ENCODE peak calls at places on chromosomes 7 and 10, in four cellular contexts. H, R, W and S are unnamed samples.

GRCh38 chr7:604038-604883 is 84.6 kb upstream of the PDGFA start:
- DNase-seq in H (peak; percentile 93), W (peak; percentile 84), R (peak; percentile 53), S (peak; percentile 60)

GRCh38 chr7:46557295-46557711 is 636.2 kb upstream of the IGFBP3 start:
- DNase-seq in R (peak; percentile 31), W (no peak), H (no peak), S (no peak)

GRCh38 chr7:148095066-148095465 is 495.5 kb upstream of the C7orf33 start:
- DNase-seq in R (no peak), W (no peak), H (no peak), S (no peak)

GRCh38 chr7:87874066-87874465 is 2.1 kb downstream of the SLC25A40 start:
- DNase-seq in W (peak; percentile 93), R (no peak), H (no peak), S (peak; percentile 85)

GRCh38 chr10:21534611-21535493 is 820 bp downstream of the MLLT10 start:
- DNase-seq in W (no peak), H (peak; percentile 54), R (peak; percentile 57), S (no peak)

GRCh38 chr10:132647424-132647823 is 109.8 kb downstream of the INPP5A start:
- DNase-seq in H (no peak), R (no peak), W (no peak), S (no peak)

GRCh38 chr10:113665806-113666354 is 2.0 kb upstream of the NRAP start:
- DNase-seq in W (no peak), R (no peak), H (no peak), S (no peak)

GRCh38 chr10:4511559-4511958 is 314.4 kb upstream of the AKR1E2 start:
- DNase-seq in H (no peak), R (no peak), W (no peak), S (no peak)

GRCh38 chr10:99430116-99430450 is 341 bp downstream of the GOT1 start:
- DNase-seq in R (no peak), W (no peak), H (no peak), S (no peak)

GRCh38 chr10:114397651-114398145 is 6.6 kb downstream of the AFAP1L2 start:
- DNase-seq in R (no peak), W (no peak), H (no peak), S (no peak)

GRCh38 chr10:22437620-22438588 is 92.6 kb downstream of the SPAG6 start:
- DNase-seq in H (no peak), W (no peak), R (peak; percentile 58), S (no peak)

GRCh38 chr7:50304158-50304910 is at the start of gene IKZF1:
- DNase-seq in R (peak; percentile 20), W (peak; percentile 95), H (peak; percentile 65), S (peak; percentile 85)

GRCh38 chr10:110326351-110327032 is 21.8 kb upstream of the SMNDC1 start:
- DNase-seq in R (no peak), H (no peak), W (no peak), S (no peak)

GRCh38 chr7:28654111-28654510 is 241.8 kb downstream of the CREB5 start:
- DNase-seq in W (no peak), H (no peak), R (no peak), S (no peak)

GRCh38 chr7:7969306-7970112 is 913 bp downstream of the GLCCI1 start:
- DNase-seq in R (peak; percentile 25), W (peak; percentile 30), H (peak; percentile 52), S (peak; percentile 51)

GRCh38 chr10:6215241-6215640 is 12.5 kb downstream of the PFKFB3 start:
- DNase-seq in R (no peak), H (no peak), W (no peak), S (no peak)

GRCh38 chr7:151705744-151706567 is 171.0 kb downstream of the PRKAG2 start:
- DNase-seq in H (peak; percentile 24), W (peak; percentile 5), R (no peak), S (peak; percentile 20)

GRCh38 chr7:101125989-101126650 is 784 bp upstream of the SERPINE1 start:
- DNase-seq in R (peak; percentile 81), H (peak; percentile 21), W (no peak), S (no peak)

GRCh38 chr10:75717126-75717916 is 285.9 kb downstream of the LRMDA start:
- DNase-seq in W (no peak), H (no peak), R (no peak), S (no peak)

GRCh38 chr10:133134411-133135115 is 25.5 kb upstream of the KNDC1 start:
- DNase-seq in H (no peak), R (no peak), W (no peak), S (no peak)

GRCh38 chr10:29353291-29353690 is 64.4 kb downstream of the LYZL1 start:
- DNase-seq in W (no peak), R (no peak), H (no peak), S (no peak)

GRCh38 chr10:61452655-61453641 is at the start of gene TMEM26:
- DNase-seq in R (peak; percentile 81), H (no peak), W (no peak), S (no peak)